ENCODE peak calls at places on chromosomes 13 and 19, in five cellular contexts. One of them, this sample, is unnamed.

GRCh38 chr13:112991611-112992010 is 22.6 kb downstream of the MCF2L start:
- DNase-seq in NB4: no peak
- DNase-seq in thyroid gland: no peak
- DNase-seq in tibial nerve: no peak
- DNase-seq in uterus: no peak
- DNase-seq in this sample: no peak

GRCh38 chr19:19320362-19321142 is at the start of the genes MAU2 and SUGP1:
- DNase-seq in tibial nerve: peak
- DNase-seq in thyroid gland: peak
- DNase-seq in uterus: peak
- DNase-seq in NB4: peak
- DNase-seq in this sample: peak

GRCh38 chr13:114283581-114283980 is 2.2 kb downstream of the UPF3A start:
- DNase-seq in uterus: no peak
- DNase-seq in tibial nerve: no peak
- DNase-seq in NB4: peak
- DNase-seq in thyroid gland: no peak
- DNase-seq in this sample: no peak

GRCh38 chr13:26784704-26785639 is 24.4 kb upstream of the GPR12 start:
- DNase-seq in thyroid gland: no peak
- DNase-seq in NB4: peak
- DNase-seq in uterus: no peak
- DNase-seq in tibial nerve: peak
- DNase-seq in this sample: no peak

GRCh38 chr19:11756965-11757364 is 9.8 kb upstream of the ZNF441 start:
- DNase-seq in thyroid gland: no peak
- DNase-seq in uterus: no peak
- DNase-seq in NB4: no peak
- DNase-seq in tibial nerve: no peak
- DNase-seq in this sample: no peak

GRCh38 chr19:46634656-46635218 is 1.3 kb downstream of the GNG8 start:
- DNase-seq in tibial nerve: no peak
- DNase-seq in uterus: no peak
- DNase-seq in thyroid gland: no peak
- DNase-seq in NB4: no peak
- DNase-seq in this sample: no peak

GRCh38 chr13:101450749-101451130 is 1.7 kb upstream of the ITGBL1 start:
- DNase-seq in tibial nerve: no peak
- DNase-seq in NB4: no peak
- DNase-seq in thyroid gland: no peak
- DNase-seq in uterus: no peak
- DNase-seq in this sample: no peak

GRCh38 chr19:44800461-44800860 is 8.4 kb upstream of the BCAM start:
- DNase-seq in NB4: peak
- DNase-seq in thyroid gland: peak
- DNase-seq in uterus: peak
- DNase-seq in tibial nerve: peak
- DNase-seq in this sample: peak

GRCh38 chr19:44905437-44906160 is at the start of gene APOE:
- DNase-seq in NB4: no peak
- DNase-seq in tibial nerve: no peak
- DNase-seq in thyroid gland: no peak
- DNase-seq in uterus: no peak
- DNase-seq in this sample: peak

GRCh38 chr13:108200781-108201398 is 14.4 kb downstream of the LIG4 start:
- DNase-seq in tibial nerve: no peak
- DNase-seq in NB4: no peak
- DNase-seq in uterus: no peak
- DNase-seq in thyroid gland: no peak
- DNase-seq in this sample: no peak

GRCh38 chr13:73369095-73369494 is 310.3 kb downstream of the KLF5 start:
- DNase-seq in uterus: no peak
- DNase-seq in tibial nerve: no peak
- DNase-seq in NB4: no peak
- DNase-seq in thyroid gland: no peak
- DNase-seq in this sample: no peak

GRCh38 chr19:58395979-58396627 is 647 bp downstream of the RNF225 start:
- DNase-seq in thyroid gland: peak
- DNase-seq in tibial nerve: no peak
- DNase-seq in NB4: no peak
- DNase-seq in uterus: no peak
- DNase-seq in this sample: no peak

GRCh38 chr19:56076413-56076998 is 44.6 kb downstream of the ZNF787 start:
- DNase-seq in NB4: peak
- DNase-seq in thyroid gland: peak
- DNase-seq in uterus: no peak
- DNase-seq in tibial nerve: peak
- DNase-seq in this sample: peak

GRCh38 chr13:29893438-29893837 is 43.0 kb upstream of the UBL3 start:
- DNase-seq in uterus: no peak
- DNase-seq in tibial nerve: no peak
- DNase-seq in thyroid gland: no peak
- DNase-seq in NB4: no peak
- DNase-seq in this sample: no peak

GRCh38 chr13:83884141-83884540 is 1.9 kb upstream of the SLITRK1 start:
- DNase-seq in thyroid gland: no peak
- DNase-seq in NB4: no peak
- DNase-seq in uterus: no peak
- DNase-seq in tibial nerve: no peak
- DNase-seq in this sample: no peak

GRCh38 chr19:16737909-16738308 is 18.3 kb downstream of the NWD1 start:
- DNase-seq in uterus: no peak
- DNase-seq in tibial nerve: no peak
- DNase-seq in thyroid gland: no peak
- DNase-seq in NB4: no peak
- DNase-seq in this sample: no peak

GRCh38 chr13:37648604-37649003 is 50.0 kb upstream of the POSTN start:
- DNase-seq in NB4: no peak
- DNase-seq in tibial nerve: no peak
- DNase-seq in thyroid gland: no peak
- DNase-seq in uterus: no peak
- DNase-seq in this sample: no peak

GRCh38 chr19:39401549-39402416 is 4.9 kb upstream of the ZFP36 start:
- DNase-seq in NB4: peak
- DNase-seq in uterus: peak
- DNase-seq in tibial nerve: peak
- DNase-seq in thyroid gland: peak
- DNase-seq in this sample: peak

GRCh38 chr19:17656970-17657369 is 31.2 kb downstream of the UNC13A start:
- DNase-seq in thyroid gland: no peak
- DNase-seq in NB4: no peak
- DNase-seq in tibial nerve: no peak
- DNase-seq in uterus: no peak
- DNase-seq in this sample: no peak

GRCh38 chr13:74869846-74870245 is 612.1 kb downstream of the TBC1D4 start:
- DNase-seq in uterus: no peak
- DNase-seq in tibial nerve: no peak
- DNase-seq in thyroid gland: no peak
- DNase-seq in NB4: no peak
- DNase-seq in this sample: no peak

GRCh38 chr19:15439078-15439799 is 10.5 kb downstream of the WIZ start:
- DNase-seq in thyroid gland: no peak
- DNase-seq in tibial nerve: no peak
- DNase-seq in uterus: no peak
- DNase-seq in NB4: no peak
- DNase-seq in this sample: no peak

GRCh38 chr13:36090592-36090991 is 40.6 kb downstream of the DCLK1 start:
- DNase-seq in NB4: no peak
- DNase-seq in uterus: no peak
- DNase-seq in thyroid gland: peak
- DNase-seq in tibial nerve: no peak
- DNase-seq in this sample: no peak

GRCh38 chr13:97328222-97328790 is 105.7 kb upstream of the RAP2A start:
- DNase-seq in NB4: no peak
- DNase-seq in uterus: no peak
- DNase-seq in tibial nerve: peak
- DNase-seq in thyroid gland: no peak
- DNase-seq in this sample: peak

GRCh38 chr19:2974342-2974932 is 2.9 kb upstream of the TLE6 start:
- DNase-seq in thyroid gland: peak
- DNase-seq in tibial nerve: peak
- DNase-seq in NB4: peak
- DNase-seq in uterus: peak
- DNase-seq in this sample: peak
- TF ChIP-seq POLR2A in thyroid gland: no peak
- TF ChIP-seq POLR2A in tibial nerve: peak
- TF ChIP-seq POLR2A in NB4: no peak
- TF ChIP-seq POLR2A in uterus: peak
- TF ChIP-seq POLR2A in this sample: no peak

GRCh38 chr13:22162889-22163288 is 492.0 kb downstream of the FGF9 start:
- DNase-seq in thyroid gland: no peak
- DNase-seq in tibial nerve: no peak
- DNase-seq in uterus: no peak
- DNase-seq in NB4: peak
- DNase-seq in this sample: no peak
- TF ChIP-seq POLR2A in thyroid gland: no peak
- TF ChIP-seq POLR2A in tibial nerve: no peak
- TF ChIP-seq POLR2A in uterus: no peak
- TF ChIP-seq POLR2A in NB4: no peak
- TF ChIP-seq POLR2A in this sample: no peak

GRCh38 chr19:49443366-49444099 is 2.2 kb upstream of the SLC17A7 start:
- DNase-seq in tibial nerve: peak
- DNase-seq in uterus: peak
- DNase-seq in thyroid gland: peak
- DNase-seq in NB4: peak
- DNase-seq in this sample: peak
- TF ChIP-seq POLR2A in tibial nerve: no peak
- TF ChIP-seq POLR2A in uterus: peak
- TF ChIP-seq POLR2A in thyroid gland: no peak
- TF ChIP-seq POLR2A in NB4: no peak
- TF ChIP-seq POLR2A in this sample: no peak

GRCh38 chr19:35874392-35874930 is 6.1 kb downstream of the APLP1 start:
- DNase-seq in tibial nerve: no peak
- DNase-seq in uterus: no peak
- DNase-seq in thyroid gland: no peak
- DNase-seq in NB4: no peak
- DNase-seq in this sample: no peak

GRCh38 chr19:35869327-35870123 is 1.2 kb downstream of the APLP1 start:
- DNase-seq in tibial nerve: no peak
- DNase-seq in uterus: peak
- DNase-seq in NB4: peak
- DNase-seq in thyroid gland: peak
- DNase-seq in this sample: peak

GRCh38 chr19:35871611-35872010 is 3.2 kb downstream of the APLP1 start:
- DNase-seq in thyroid gland: no peak
- DNase-seq in uterus: no peak
- DNase-seq in tibial nerve: no peak
- DNase-seq in NB4: no peak
- DNase-seq in this sample: no peak

GRCh38 chr19:35870798-35871197 is 2.4 kb downstream of the APLP1 start:
- DNase-seq in thyroid gland: no peak
- DNase-seq in NB4: no peak
- DNase-seq in tibial nerve: no peak
- DNase-seq in uterus: no peak
- DNase-seq in this sample: no peak

DNA sequence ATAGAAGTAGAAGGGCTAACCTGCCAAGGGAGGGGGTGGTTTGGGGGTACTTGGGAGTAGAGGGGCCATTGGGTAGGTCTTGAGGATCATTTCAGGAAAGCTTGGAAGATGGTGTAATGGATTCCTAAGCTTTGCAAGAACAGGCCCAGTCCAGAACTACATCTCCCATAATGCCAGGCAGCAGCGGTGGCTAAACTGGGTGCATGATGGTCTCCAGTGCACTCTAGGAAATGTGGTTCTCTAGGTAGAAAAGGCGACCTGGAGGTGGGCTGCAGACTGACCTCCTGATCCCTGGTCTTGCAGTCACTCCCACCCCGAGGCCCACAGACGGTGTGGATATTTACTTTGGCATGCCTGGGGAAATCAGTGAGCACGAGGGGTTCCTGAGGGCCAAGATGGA is 3.8 kb downstream of the APLP1 start:
- DNase-seq in NB4: no peak
- DNase-seq in uterus: no peak
- DNase-seq in tibial nerve: no peak
- DNase-seq in thyroid gland: no peak
- DNase-seq in this sample: no peak
- TF ChIP-seq POLR2A in NB4: no peak
- TF ChIP-seq POLR2A in uterus: no peak
- TF ChIP-seq POLR2A in tibial nerve: no peak
- TF ChIP-seq POLR2A in thyroid gland: no peak
- TF ChIP-seq POLR2A in this sample: no peak